ENCODE peak calls at places on chromosomes 1 and 21, in four cellular contexts. One of them, this sample, is unnamed.

GRCh38 chr21:40333731-40334130 is 466.5 kb downstream of the PCP4 start:
- DNase-seq in endothelial cell: no peak
- DNase-seq in uterus: no peak
- DNase-seq in D721Med: no peak
- DNase-seq in this sample: no peak

GRCh38 chr1:110347182-110347893 is 8.2 kb downstream of the RBM15 start:
- DNase-seq in endothelial cell: no peak
- DNase-seq in uterus: no peak
- DNase-seq in D721Med: no peak
- DNase-seq in this sample: no peak

GRCh38 chr1:42925132-42925769 is 33.4 kb downstream of the SLC2A1 start:
- DNase-seq in D721Med: no peak
- DNase-seq in endothelial cell: no peak
- DNase-seq in uterus: no peak
- DNase-seq in this sample: peak

GRCh38 chr1:109470245-109470644 is 3.9 kb downstream of the SYPL2 start:
- DNase-seq in D721Med: no peak
- DNase-seq in uterus: no peak
- DNase-seq in endothelial cell: no peak
- DNase-seq in this sample: no peak

GRCh38 chr21:33587792-33588484 is 546 bp downstream of the DONSON start:
- DNase-seq in endothelial cell: peak
- DNase-seq in uterus: peak
- DNase-seq in D721Med: no peak
- DNase-seq in this sample: peak

GRCh38 chr1:17274186-17275170 is 25.6 kb downstream of the PADI3 start:
- DNase-seq in D721Med: no peak
- DNase-seq in uterus: no peak
- DNase-seq in endothelial cell: peak
- DNase-seq in this sample: peak

GRCh38 chr1:230321741-230322420 is 104.3 kb downstream of the PGBD5 start:
- DNase-seq in D721Med: no peak
- DNase-seq in uterus: no peak
- DNase-seq in endothelial cell: no peak
- DNase-seq in this sample: no peak

GRCh38 chr1:204528677-204529076 is 12.5 kb downstream of the MDM4 start:
- DNase-seq in endothelial cell: no peak
- DNase-seq in uterus: no peak
- DNase-seq in D721Med: no peak
- DNase-seq in this sample: no peak

GRCh38 chr1:205962821-205963221 is 19.6 kb upstream of the SLC26A9 start:
- DNase-seq in uterus: no peak
- DNase-seq in endothelial cell: no peak
- DNase-seq in D721Med: no peak
- DNase-seq in this sample: no peak

GRCh38 chr1:12541274-12542137 is 76.5 kb downstream of the DHRS3 start:
- DNase-seq in uterus: peak
- DNase-seq in endothelial cell: no peak
- DNase-seq in D721Med: no peak
- DNase-seq in this sample: no peak

GRCh38 chr1:201468501-201468843 is 516 bp downstream of the PHLDA3 start:
- DNase-seq in D721Med: no peak
- DNase-seq in uterus: no peak
- DNase-seq in endothelial cell: no peak
- DNase-seq in this sample: peak
- TF ChIP-seq CTCF in D721Med: no peak
- TF ChIP-seq CTCF in uterus: peak
- TF ChIP-seq CTCF in endothelial cell: no peak
- TF ChIP-seq CTCF in this sample: no peak

GRCh38 chr1:4741876-4742423 is 87.5 kb downstream of the AJAP1 start:
- DNase-seq in D721Med: no peak
- DNase-seq in endothelial cell: no peak
- DNase-seq in uterus: no peak
- DNase-seq in this sample: no peak
- TF ChIP-seq CTCF in D721Med: no peak
- TF ChIP-seq CTCF in endothelial cell: no peak
- TF ChIP-seq CTCF in uterus: no peak
- TF ChIP-seq CTCF in this sample: no peak

DNA sequence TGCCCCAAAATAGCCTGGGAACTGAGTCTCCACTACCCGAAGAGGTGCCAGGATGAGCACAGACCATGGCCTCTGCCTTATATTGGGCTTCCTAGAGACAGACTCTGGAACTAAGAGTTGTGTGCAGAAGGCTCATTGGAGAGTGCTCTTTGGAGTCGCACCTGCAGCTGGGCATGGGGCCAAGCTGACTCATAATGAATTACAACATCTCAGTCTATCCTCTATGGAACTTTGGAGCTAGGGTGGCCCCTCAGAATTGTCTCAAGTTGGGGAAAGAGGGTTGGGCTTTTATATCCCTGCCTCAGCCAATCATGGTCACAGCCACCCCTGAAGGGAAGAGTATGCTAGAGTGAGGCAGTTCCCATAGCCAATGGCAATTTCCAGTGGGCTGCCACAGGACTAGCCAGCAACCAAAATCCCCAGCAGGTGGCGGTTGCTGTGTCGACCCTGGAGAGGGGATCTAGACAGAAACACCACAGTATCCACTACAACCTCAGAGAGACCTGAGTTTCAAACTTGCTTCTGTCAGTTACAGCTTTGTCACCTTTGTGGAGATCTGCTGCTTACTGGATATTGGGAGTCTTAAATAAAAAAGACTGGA is 93.8 kb downstream of the DMRTA2 start:
- DNase-seq in D721Med: no peak
- DNase-seq in endothelial cell: no peak
- DNase-seq in uterus: no peak
- DNase-seq in this sample: no peak
- TF ChIP-seq CTCF in D721Med: no peak
- TF ChIP-seq CTCF in endothelial cell: no peak
- TF ChIP-seq CTCF in uterus: no peak
- TF ChIP-seq CTCF in this sample: no peak

GRCh38 chr1:193143285-193143684 is 21.5 kb downstream of the CDC73 start:
- DNase-seq in uterus: no peak
- DNase-seq in D721Med: no peak
- DNase-seq in endothelial cell: no peak
- DNase-seq in this sample: no peak
- TF ChIP-seq CTCF in uterus: no peak
- TF ChIP-seq CTCF in D721Med: peak
- TF ChIP-seq CTCF in endothelial cell: peak
- TF ChIP-seq CTCF in this sample: peak

GRCh38 chr1:95532335-95532734 is 298.3 kb downstream of the RWDD3 start:
- DNase-seq in D721Med: no peak
- DNase-seq in uterus: no peak
- DNase-seq in endothelial cell: no peak
- DNase-seq in this sample: no peak
- TF ChIP-seq CTCF in D721Med: no peak
- TF ChIP-seq CTCF in uterus: no peak
- TF ChIP-seq CTCF in endothelial cell: no peak
- TF ChIP-seq CTCF in this sample: no peak

DNA sequence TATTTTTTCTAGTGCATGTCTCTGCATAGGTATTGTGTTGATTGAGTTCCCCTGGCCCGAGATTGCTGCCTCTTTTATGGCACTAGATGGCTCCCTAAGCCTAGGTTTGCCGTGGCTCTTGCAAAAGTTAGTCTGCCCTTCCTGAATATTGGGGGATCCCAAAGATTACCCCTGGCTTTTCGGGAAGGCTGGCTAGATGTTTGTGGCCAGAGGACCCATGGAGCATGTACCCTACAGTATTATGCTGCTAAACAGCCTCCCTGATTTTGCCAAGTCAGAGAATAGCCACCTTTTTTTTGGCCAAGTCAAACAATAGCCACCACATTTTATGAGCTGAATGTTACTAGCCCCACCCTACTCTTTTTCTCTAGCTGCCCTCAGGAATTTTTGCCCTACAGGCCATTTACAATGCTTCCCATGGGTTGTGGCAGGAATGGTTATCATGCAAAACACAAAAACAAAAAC is 343.2 kb downstream of the OLFM3 start:
- DNase-seq in D721Med: no peak
- DNase-seq in endothelial cell: peak
- DNase-seq in uterus: no peak
- DNase-seq in this sample: peak
- TF ChIP-seq CTCF in D721Med: peak
- TF ChIP-seq CTCF in endothelial cell: no peak
- TF ChIP-seq CTCF in uterus: no peak
- TF ChIP-seq CTCF in this sample: no peak

DNA sequence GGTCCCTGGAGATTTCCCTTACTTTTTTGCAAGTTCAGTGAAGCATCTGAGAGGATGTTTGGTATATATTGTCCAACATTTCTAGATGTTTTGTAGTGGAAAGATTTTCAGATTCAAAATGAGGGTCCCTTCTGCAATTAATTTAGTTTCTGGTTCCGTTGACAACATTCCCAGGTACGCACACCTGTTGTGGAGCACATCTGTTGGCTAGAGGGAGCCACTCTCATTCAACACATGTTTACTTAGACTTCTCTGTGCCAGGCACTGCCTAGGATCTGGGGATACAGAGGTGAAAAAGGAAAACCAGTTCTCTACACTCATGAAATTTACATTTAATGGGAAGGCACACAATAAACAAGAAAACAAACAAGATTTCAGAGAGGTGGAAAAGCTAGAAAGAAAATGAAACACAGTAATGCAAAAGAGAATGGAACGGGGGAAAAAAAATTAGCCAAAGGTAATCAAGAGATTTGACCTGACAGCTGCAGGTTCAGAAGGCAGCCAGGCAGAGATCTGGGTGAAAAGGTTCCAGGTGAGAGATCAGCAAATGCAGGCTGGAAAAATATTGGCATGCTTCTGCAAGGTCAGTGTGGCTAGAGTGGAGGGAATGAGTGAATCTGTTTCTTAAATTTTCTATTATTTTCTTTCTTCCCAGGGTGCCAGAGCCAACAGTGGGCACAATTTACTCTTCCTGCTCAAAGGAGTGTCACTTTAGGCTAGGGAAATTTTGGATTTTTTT is 48.4 kb upstream of the KAZN start:
- DNase-seq in D721Med: no peak
- DNase-seq in endothelial cell: no peak
- DNase-seq in uterus: no peak
- DNase-seq in this sample: no peak
- TF ChIP-seq CTCF in D721Med: no peak
- TF ChIP-seq CTCF in endothelial cell: no peak
- TF ChIP-seq CTCF in uterus: no peak
- TF ChIP-seq CTCF in this sample: no peak

DNA sequence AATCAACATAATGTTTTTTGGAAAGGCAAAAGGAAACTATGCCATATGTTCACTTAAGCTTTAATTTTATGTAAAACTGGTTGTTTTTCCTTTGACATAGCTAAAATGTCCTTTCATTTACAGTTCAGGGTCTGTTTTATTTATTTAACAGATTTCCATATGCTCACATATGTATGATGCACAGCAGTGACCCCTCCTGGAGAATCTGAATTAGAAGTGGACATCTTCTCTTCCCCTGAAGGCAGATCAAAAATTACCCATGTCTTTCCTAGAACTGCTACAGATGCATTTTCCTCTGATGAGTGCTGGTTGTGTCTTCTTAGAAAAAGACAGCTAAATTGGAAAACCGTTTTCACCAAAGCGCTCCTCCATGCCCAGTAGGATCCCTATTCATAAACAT is 143.6 kb upstream of the USH2A start:
- DNase-seq in endothelial cell: no peak
- DNase-seq in D721Med: no peak
- DNase-seq in uterus: no peak
- DNase-seq in this sample: no peak
- TF ChIP-seq CTCF in endothelial cell: no peak
- TF ChIP-seq CTCF in D721Med: peak
- TF ChIP-seq CTCF in uterus: no peak
- TF ChIP-seq CTCF in this sample: no peak